ENCODE peak calls at places on chromosomes 7 and 10, in seven cellular contexts. One of them, this sample, is unnamed.

GRCh38 chr7:15007507-15007906 is 105.0 kb upstream of the DGKB start:
- DNase-seq in activated T-helper 2 cell treated with anti-CD3 and anti-CD28 coated beads, Interferon-gamma antibody, Interleukin-2, Interleukin-4, amounts not matched to agents 10 μg/mL and 5 μg/mL and 100 μg/mL, durations not matched to agents 14 hours and 24 hours and 36 hours: no peak
- DNase-seq in hypothalamus: no peak
- DNase-seq in cardiac muscle cell: peak
- DNase-seq in nucleus accumbens: no peak
- DNase-seq in GM12865: peak
- DNase-seq in NT2/D1: peak
- DNase-seq in this sample: no peak

GRCh38 chr7:129213828-129214227 is 11.0 kb upstream of the AHCYL2 start:
- DNase-seq in GM12865: peak
- DNase-seq in NT2/D1: no peak
- DNase-seq in cardiac muscle cell: no peak
- DNase-seq in activated T-helper 2 cell treated with anti-CD3 and anti-CD28 coated beads, Interferon-gamma antibody, Interleukin-2, Interleukin-4, amounts not matched to agents 10 μg/mL and 5 μg/mL and 100 μg/mL, durations not matched to agents 14 hours and 24 hours and 36 hours: no peak
- DNase-seq in hypothalamus: no peak
- DNase-seq in nucleus accumbens: no peak
- DNase-seq in this sample: peak

GRCh38 chr7:8133188-8133848 is 128.6 kb downstream of the ICA1 start:
- DNase-seq in GM12865: peak
- DNase-seq in activated T-helper 2 cell treated with anti-CD3 and anti-CD28 coated beads, Interferon-gamma antibody, Interleukin-2, Interleukin-4, amounts not matched to agents 10 μg/mL and 5 μg/mL and 100 μg/mL, durations not matched to agents 14 hours and 24 hours and 36 hours: no peak
- DNase-seq in NT2/D1: no peak
- DNase-seq in cardiac muscle cell: no peak
- DNase-seq in nucleus accumbens: no peak
- DNase-seq in hypothalamus: no peak
- DNase-seq in this sample: no peak

GRCh38 chr10:99520040-99520803 is 12.5 kb upstream of the NKX2-3 start:
- DNase-seq in NT2/D1: no peak
- DNase-seq in cardiac muscle cell: no peak
- DNase-seq in GM12865: no peak
- DNase-seq in hypothalamus: no peak
- DNase-seq in activated T-helper 2 cell treated with anti-CD3 and anti-CD28 coated beads, Interferon-gamma antibody, Interleukin-2, Interleukin-4, amounts not matched to agents 10 μg/mL and 5 μg/mL and 100 μg/mL, durations not matched to agents 14 hours and 24 hours and 36 hours: no peak
- DNase-seq in nucleus accumbens: no peak
- DNase-seq in this sample: no peak

GRCh38 chr10:12419279-12419847 is 70.0 kb downstream of the CAMK1D start:
- DNase-seq in cardiac muscle cell: no peak
- DNase-seq in activated T-helper 2 cell treated with anti-CD3 and anti-CD28 coated beads, Interferon-gamma antibody, Interleukin-2, Interleukin-4, amounts not matched to agents 10 μg/mL and 5 μg/mL and 100 μg/mL, durations not matched to agents 14 hours and 24 hours and 36 hours: peak
- DNase-seq in GM12865: peak
- DNase-seq in hypothalamus: no peak
- DNase-seq in nucleus accumbens: no peak
- DNase-seq in NT2/D1: no peak
- DNase-seq in this sample: no peak

GRCh38 chr10:46228076-46229071 is 58.4 kb upstream of the ANTXRL start:
- DNase-seq in NT2/D1: peak
- DNase-seq in cardiac muscle cell: peak
- DNase-seq in GM12865: peak
- DNase-seq in hypothalamus: peak
- DNase-seq in activated T-helper 2 cell treated with anti-CD3 and anti-CD28 coated beads, Interferon-gamma antibody, Interleukin-2, Interleukin-4, amounts not matched to agents 10 μg/mL and 5 μg/mL and 100 μg/mL, durations not matched to agents 14 hours and 24 hours and 36 hours: peak
- DNase-seq in nucleus accumbens: peak
- DNase-seq in this sample: peak

GRCh38 chr7:16670021-16670420 is 24.0 kb downstream of the BZW2 start:
- DNase-seq in hypothalamus: no peak
- DNase-seq in activated T-helper 2 cell treated with anti-CD3 and anti-CD28 coated beads, Interferon-gamma antibody, Interleukin-2, Interleukin-4, amounts not matched to agents 10 μg/mL and 5 μg/mL and 100 μg/mL, durations not matched to agents 14 hours and 24 hours and 36 hours: no peak
- DNase-seq in cardiac muscle cell: no peak
- DNase-seq in GM12865: no peak
- DNase-seq in NT2/D1: no peak
- DNase-seq in nucleus accumbens: no peak
- DNase-seq in this sample: no peak

GRCh38 chr10:89683911-89684310 is 17.5 kb upstream of the KIF20B start:
- DNase-seq in activated T-helper 2 cell treated with anti-CD3 and anti-CD28 coated beads, Interferon-gamma antibody, Interleukin-2, Interleukin-4, amounts not matched to agents 10 μg/mL and 5 μg/mL and 100 μg/mL, durations not matched to agents 14 hours and 24 hours and 36 hours: no peak
- DNase-seq in cardiac muscle cell: no peak
- DNase-seq in hypothalamus: no peak
- DNase-seq in NT2/D1: no peak
- DNase-seq in GM12865: no peak
- DNase-seq in nucleus accumbens: no peak
- DNase-seq in this sample: no peak

GRCh38 chr7:68929712-68930395 is 668.4 kb upstream of the AUTS2 start:
- DNase-seq in hypothalamus: no peak
- DNase-seq in NT2/D1: no peak
- DNase-seq in cardiac muscle cell: no peak
- DNase-seq in GM12865: no peak
- DNase-seq in activated T-helper 2 cell treated with anti-CD3 and anti-CD28 coated beads, Interferon-gamma antibody, Interleukin-2, Interleukin-4, amounts not matched to agents 10 μg/mL and 5 μg/mL and 100 μg/mL, durations not matched to agents 14 hours and 24 hours and 36 hours: no peak
- DNase-seq in nucleus accumbens: no peak
- DNase-seq in this sample: no peak

GRCh38 chr7:120337308-120337907 is 64.4 kb downstream of the KCND2 start:
- DNase-seq in hypothalamus: no peak
- DNase-seq in nucleus accumbens: no peak
- DNase-seq in cardiac muscle cell: peak
- DNase-seq in GM12865: peak
- DNase-seq in activated T-helper 2 cell treated with anti-CD3 and anti-CD28 coated beads, Interferon-gamma antibody, Interleukin-2, Interleukin-4, amounts not matched to agents 10 μg/mL and 5 μg/mL and 100 μg/mL, durations not matched to agents 14 hours and 24 hours and 36 hours: no peak
- DNase-seq in NT2/D1: peak
- DNase-seq in this sample: no peak